ENCODE peak calls at places on chromosomes 4 and X, in five cellular contexts. T is HL-60, P is lung, H is globus pallidus, V is EL. R is an unnamed sample.

GRCh38 chr4:152522754-152523153 is 13.1 kb downstream of the FBXW7 start:
- DNase-seq in T (no peak), P (no peak), H (no peak), V (no peak), R (no peak)

GRCh38 chr4:40448875-40449274 is 113.7 kb downstream of the CHRNA9 start:
- DNase-seq in T (no peak), P (no peak), H (no peak), V (no peak), R (no peak)

GRCh38 chr4:186602978-186603377 is 47.6 kb upstream of the MTNR1A start:
- DNase-seq in T (no peak), P (no peak), H (no peak), V (no peak), R (no peak)

GRCh38 chr4:89838005-89838404 is 1.0 kb upstream of the SNCA start:
- DNase-seq in T (no peak), P (no peak), H (peak), V (no peak), R (peak)

GRCh38 chr4:25481648-25482047 is 104.6 kb downstream of the ANAPC4 start:
- DNase-seq in T (no peak), P (no peak), H (no peak), V (no peak), R (no peak)

GRCh38 chr4:123418486-123418931 is 21.9 kb downstream of the SPRY1 start:
- DNase-seq in T (no peak), P (peak), H (no peak), V (peak), R (peak)

GRCh38 chr4:1290165-1290977 is 680 bp downstream of the MAEA start:
- DNase-seq in T (no peak), P (no peak), H (no peak), V (no peak), R (no peak)

GRCh38 chr4:185914583-185915199 is 102.7 kb upstream of the SORBS2 start:
- DNase-seq in T (no peak), P (no peak), H (no peak), V (peak), R (no peak)

GRCh38 chr4:42150653-42151567 is 1.5 kb downstream of the BEND4 start:
- DNase-seq in T (no peak), P (no peak), H (no peak), V (no peak), R (no peak)

GRCh38 chr4:110518889-110519490 is 43.0 kb downstream of the ENPEP start:
- DNase-seq in T (no peak), P (no peak), H (no peak), V (peak), R (peak)

GRCh38 chrX:42869659-42870476 is 91.9 kb upstream of the PPP1R2C start:
- DNase-seq in T (no peak), P (no peak), H (no peak), V (no peak), R (no peak)

GRCh38 chrX:123961268-123962005 is at the start of gene STAG2:
- DNase-seq in T (peak), P (peak), H (peak), V (peak), R (peak)

GRCh38 chr4:53508446-53508845 is 82.8 kb downstream of the LNX1 start:
- DNase-seq in T (no peak), P (no peak), H (no peak), V (peak), R (no peak)

GRCh38 chr4:158949094-158949493 is 153.8 kb upstream of the RAPGEF2 start:
- DNase-seq in T (no peak), P (no peak), H (no peak), V (peak), R (no peak)